ENCODE peak calls at places on chromosomes 2 and 18, in five cellular contexts. Z is NCI-H510A, I is cardiac fibroblast, L is transverse colon, W is LoVo. A is an unnamed sample.

GRCh38 chr2:69436594-69436936 is 670 bp downstream of the NFU1 start:
- DNase-seq in I (peak), L (no peak), W (peak), Z (no peak), A (no peak)

GRCh38 chr2:309148-309969 is 21.5 kb upstream of the ALKAL2 start:
- DNase-seq in W (no peak), Z (no peak), L (no peak), I (no peak), A (no peak)

GRCh38 chr2:239216614-239217273 is 184.1 kb downstream of the HDAC4 start:
- DNase-seq in I (no peak), L (no peak), W (no peak), Z (no peak), A (no peak)

GRCh38 chr18:3722662-3723433 is 272.9 kb downstream of the TGIF1 start:
- DNase-seq in L (no peak), W (no peak), I (no peak), Z (no peak), A (no peak)

GRCh38 chr18:37395138-37395537 is 170.5 kb downstream of the CELF4 start:
- DNase-seq in L (no peak), I (no peak), W (no peak), Z (no peak), A (no peak)

GRCh38 chr2:37316181-37316580 is 8.5 kb downstream of the PRKD3 start:
- DNase-seq in L (no peak), Z (no peak), I (no peak), W (no peak), A (peak)

GRCh38 chr18:8722946-8723477 is 17.7 kb downstream of the MTCL1 start:
- DNase-seq in L (no peak), Z (no peak), I (no peak), W (no peak), A (no peak)

GRCh38 chr2:54560146-54560881 is 104.2 kb downstream of the SPTBN1 start:
- DNase-seq in W (no peak), L (peak), I (peak), Z (no peak), A (peak)

GRCh38 chr2:218017211-218018053 is 14.6 kb upstream of the TNS1 start:
- DNase-seq in I (no peak), W (no peak), Z (no peak), L (no peak), A (peak)

GRCh38 chr2:178143481-178143880 is 31.2 kb downstream of the RBM45 start:
- DNase-seq in I (no peak), L (no peak), W (no peak), Z (no peak), A (no peak)

GRCh38 chr2:218006741-218007140 is 3.9 kb upstream of the TNS1 start:
- DNase-seq in W (no peak), L (no peak), I (no peak), Z (no peak), A (no peak)

GRCh38 chr18:76408480-76409067 is 86.5 kb downstream of the ZNF516 start:
- DNase-seq in L (no peak), Z (no peak), I (no peak), W (no peak), A (no peak)

GRCh38 chr2:109210431-109211200 is 81.6 kb downstream of the SH3RF3 start:
- DNase-seq in L (no peak), Z (no peak), I (peak), W (no peak), A (peak)

GRCh38 chr2:168583710-168584521 is 127.8 kb downstream of the CERS6 start:
- DNase-seq in W (peak), I (peak), L (peak), Z (no peak), A (no peak)

GRCh38 chr2:12005886-12006681 is 259.7 kb downstream of the LPIN1 start:
- DNase-seq in W (no peak), Z (no peak), I (no peak), L (peak), A (peak)

GRCh38 chr2:195445639-195446038 is 211.4 kb upstream of the SLC39A10 start:
- DNase-seq in L (no peak), W (no peak), I (peak), Z (no peak), A (no peak)

GRCh38 chr2:219002395-219003266 is 9.4 kb upstream of the CRYBA2 start:
- DNase-seq in L (peak), W (peak), I (peak), Z (peak), A (peak)

GRCh38 chr2:216495656-216496055 is 3.0 kb upstream of the RPL37A start:
- DNase-seq in W (no peak), Z (no peak), I (peak), L (no peak), A (no peak)

GRCh38 chr2:68974251-68974650 is at the start of gene GKN1:
- DNase-seq in I (peak), L (no peak), Z (no peak), W (no peak), A (no peak)

GRCh38 chr2:23541453-23542334 is 156.7 kb downstream of the KLHL29 start:
- DNase-seq in I (peak), W (no peak), Z (no peak), L (no peak), A (no peak)

GRCh38 chr2:22903616-22904015 is 481.4 kb upstream of the KLHL29 start:
- DNase-seq in Z (no peak), I (no peak), W (no peak), L (no peak), A (no peak)

GRCh38 chr2:178512491-178512890 is 32.2 kb downstream of the PLEKHA3 start:
- DNase-seq in Z (no peak), L (no peak), W (no peak), I (peak), A (no peak)

GRCh38 chr2:200659410-200659809 is 73.6 kb downstream of the AOX1 start:
- DNase-seq in I (no peak), L (no peak), W (no peak), Z (no peak), A (no peak)

GRCh38 chr18:45837283-45838070 is 12.0 kb downstream of the SIGLEC15 start:
- DNase-seq in L (peak), I (peak), W (no peak), Z (peak), A (peak)

GRCh38 chr18:54004828-54005227 is 219.6 kb downstream of the MBD2 start:
- DNase-seq in L (no peak), I (no peak), W (no peak), Z (no peak), A (peak)

GRCh38 chr2:204108301-204108700 is 171.7 kb downstream of the ICOS start:
- DNase-seq in I (peak), W (no peak), L (no peak), Z (peak), A (no peak)

A was measured in RPMI8226.